ENCODE peak calls at places on chromosomes 16 and 17, in four cellular contexts. A, D, R and L are unnamed samples.

GRCh38 chr16:31214705-31215286 is 877 bp downstream of the TRIM72 start:
- DNase-seq in A (no peak), D (peak), R (no peak), L (no peak)

GRCh38 chr16:57564571-57565270 is 22.3 kb downstream of the ADGRG5 start:
- DNase-seq in A (no peak), D (no peak), R (no peak), L (no peak)

GRCh38 chr16:11010576-11011221 is 66.3 kb downstream of the CLEC16A start:
- DNase-seq in A (no peak), D (no peak), R (no peak), L (no peak)

GRCh38 chr16:1637526-1637925 is 25.4 kb downstream of the CRAMP1 start:
- DNase-seq in A (no peak), D (no peak), R (no peak), L (no peak)

GRCh38 chr16:75092777-75093176 is 23.8 kb downstream of the LDHD start:
- DNase-seq in A (no peak), D (no peak), R (no peak), L (no peak)

GRCh38 chr17:37160940-37161339 is 212.2 kb downstream of the AATF start:
- DNase-seq in A (no peak), D (no peak), R (no peak), L (no peak)

GRCh38 chr17:31787857-31788570 is 71.0 kb downstream of the COPRS start:
- DNase-seq in A (no peak), D (no peak), R (peak), L (no peak)

GRCh38 chr17:20280051-20280450 is 187.3 kb downstream of the LGALS9B start:
- DNase-seq in A (no peak), D (no peak), R (no peak), L (no peak)

GRCh38 chr16:68227850-68228553 is 7.9 kb downstream of the ESRP2 start:
- DNase-seq in A (no peak), D (no peak), R (no peak), L (no peak)

GRCh38 chr17:59651346-59651745 is 31.7 kb downstream of the CLTC start:
- DNase-seq in A (no peak), D (no peak), R (no peak), L (no peak)

GRCh38 chr17:41678907-41679739 is 9.6 kb upstream of the EIF1 start:
- DNase-seq in A (peak), D (no peak), R (no peak), L (no peak)

GRCh38 chr16:60059141-60059540 is 1325.0 kb upstream of the GOT2 start:
- DNase-seq in A (no peak), D (no peak), R (no peak), L (no peak)

GRCh38 chr17:75490173-75490743 is 25.1 kb downstream of the CASKIN2 start:
- DNase-seq in A (no peak), D (peak), R (no peak), L (no peak)

GRCh38 chr17:48544356-48545021 is 420 bp downstream of the HOXB2 start:
- DNase-seq in A (peak), D (peak), R (no peak), L (no peak)

GRCh38 chr16:30458561-30459394 is 13.1 kb upstream of the SEPHS2 start:
- DNase-seq in A (peak), D (peak), R (no peak), L (no peak)

GRCh38 chr16:2451851-2452320 is 8.0 kb upstream of the TEDC2 start:
- DNase-seq in A (no peak), D (peak), R (no peak), L (no peak)

GRCh38 chr16:67814567-67814966 is 7.9 kb downstream of the TSNAXIP1 start:
- DNase-seq in A (no peak), D (no peak), R (no peak), L (no peak)

GRCh38 chr17:48307814-48308411 is 122.1 kb downstream of the SKAP1 start:
- DNase-seq in A (peak), D (no peak), R (no peak), L (peak)

GRCh38 chr17:12613566-12613965 is 52.1 kb upstream of the MYOCD start:
- DNase-seq in A (no peak), D (no peak), R (no peak), L (no peak)

GRCh38 chr17:8122923-8123694 is 797 bp downstream of the HES7 start:
- DNase-seq in A (peak), D (peak), R (no peak), L (no peak)

GRCh38 chr17:27609606-27610303 is 21.2 kb upstream of the LGALS9 start:
- DNase-seq in A (peak), D (peak), R (no peak), L (no peak)